ENCODE peak calls at places on chromosome 10, in four cellular contexts. W is ureter, U is T-helper 9 cell, C is D341Med. M is an unnamed sample.

GRCh38 chr10:132836832-132837540 is 51.0 kb upstream of the NKX6-2 start:
- DNase-seq in W (no peak), U (peak; percentile 33), C (peak; percentile 83), M (no peak)

GRCh38 chr10:11014671-11015141 is 3.0 kb upstream of the CELF2 start:
- DNase-seq in W (no peak), U (no peak), C (no peak), M (peak; percentile 12)

GRCh38 chr10:132363376-132363775 is 31.4 kb downstream of the LRRC27 start:
- DNase-seq in W (no peak), U (no peak), C (no peak), M (no peak)

GRCh38 chr10:109214916-109215740 is 708.2 kb downstream of the XPNPEP1 start:
- DNase-seq in W (no peak), U (no peak), C (no peak), M (no peak)

GRCh38 chr10:19385846-19386455 is 337.4 kb downstream of the MALRD1 start:
- DNase-seq in W (no peak), U (no peak), C (no peak), M (no peak)

GRCh38 chr10:124104011-124104627 is 10.7 kb upstream of the CHST15 start:
- DNase-seq in W (no peak), U (no peak), C (no peak), M (no peak)

GRCh38 chr10:43264987-43265798 is 1.7 kb downstream of the RASGEF1A start:
- DNase-seq in W (no peak), U (no peak), C (peak; percentile 36), M (no peak)

GRCh38 chr10:118568327-118568848 is 27.1 kb downstream of the PRLHR start:
- DNase-seq in W (peak; percentile 68), U (peak; percentile 24), C (peak; percentile 51), M (peak; percentile 25)

M was measured in NCI-H1105 treated with DMSO at 0.1 percent for 48 hours.